ENCODE peak calls at places on chromosomes 5 and 9, in ten cellular contexts. F is heart left ventricle, J is psoas muscle, M is left lung, W is Panc1, G is OCI-LY7, Y is IMR-90, C is fibroblast of lung, X is HepG2, R is stomach. K is an unnamed sample. For H3K4me1, the result is how much of the 10 kb centered on the place peaks cover.

GRCh38 chr5:59173568-59173967 is 590.7 kb downstream of the RAB3C start:
- DNase-seq in F (no peak), J (no peak), M (no peak), W (no peak), G (no peak), Y (peak), C (no peak), X (no peak), R (no peak), K (no peak)

GRCh38 chr5:1545798-1546355 is 22.1 kb upstream of the LPCAT1 start:
- DNase-seq in F (no peak), J (no peak), M (no peak), W (no peak), G (no peak), Y (no peak), C (peak), X (no peak), R (no peak), K (no peak)

GRCh38 chr9:136014147-136014927 is 53.2 kb upstream of the UBAC1 start:
- DNase-seq in F (no peak), J (peak), M (no peak), W (no peak), G (no peak), Y (no peak), C (no peak), X (no peak), R (no peak), K (no peak)

GRCh38 chr5:80291776-80292175 is 28.0 kb upstream of the SPZ1 start:
- DNase-seq in F (no peak), J (no peak), M (no peak), W (no peak), G (no peak), Y (no peak), C (no peak), X (no peak), R (no peak), K (no peak)

GRCh38 chr5:27308151-27308550 is 269.8 kb upstream of the CDH9 start:
- DNase-seq in F (no peak), J (no peak), M (no peak), W (no peak), G (no peak), Y (peak), C (peak), X (no peak), R (no peak), K (no peak)

GRCh38 chr9:38178282-38178681 is 109.3 kb upstream of the SHB start:
- DNase-seq in F (no peak), J (no peak), M (no peak), W (no peak), G (no peak), Y (no peak), C (no peak), X (no peak), R (no peak), K (no peak)

GRCh38 chr5:44807269-44807668 is 1.5 kb upstream of the MRPS30 start:
- DNase-seq in F (no peak), J (no peak), M (no peak), W (no peak), G (no peak), Y (no peak), C (no peak), X (no peak), R (no peak), K (no peak)

GRCh38 chr9:4489919-4490704 is at the start of gene SLC1A1:
- DNase-seq in F (peak), J (peak), M (peak), W (no peak), G (no peak), Y (peak), C (peak), X (no peak), R (peak), K (peak)

GRCh38 chr9:112084334-112084733 is 90.8 kb downstream of the SUSD1 start:
- DNase-seq in F (no peak), J (no peak), M (no peak), W (no peak), G (no peak), Y (peak), C (no peak), X (no peak), R (no peak), K (no peak)

GRCh38 chr5:130109152-130109551 is 204.9 kb downstream of the CHSY3 start:
- DNase-seq in F (no peak), J (no peak), M (no peak), W (no peak), G (peak), Y (peak), C (peak), X (peak), R (no peak), K (no peak)

GRCh38 chr5:14402424-14402823 is 179.2 kb upstream of the OTULINL start:
- DNase-seq in F (no peak), J (no peak), M (no peak), W (no peak), G (no peak), Y (no peak), C (no peak), X (no peak), R (no peak), K (no peak)
- H3K4me1 ChIP-seq in F (under half), J (under half), M (under half), W (under half), G (under half), Y (under half), C (under half), X (under half), R (under half), K (under half)

DNA sequence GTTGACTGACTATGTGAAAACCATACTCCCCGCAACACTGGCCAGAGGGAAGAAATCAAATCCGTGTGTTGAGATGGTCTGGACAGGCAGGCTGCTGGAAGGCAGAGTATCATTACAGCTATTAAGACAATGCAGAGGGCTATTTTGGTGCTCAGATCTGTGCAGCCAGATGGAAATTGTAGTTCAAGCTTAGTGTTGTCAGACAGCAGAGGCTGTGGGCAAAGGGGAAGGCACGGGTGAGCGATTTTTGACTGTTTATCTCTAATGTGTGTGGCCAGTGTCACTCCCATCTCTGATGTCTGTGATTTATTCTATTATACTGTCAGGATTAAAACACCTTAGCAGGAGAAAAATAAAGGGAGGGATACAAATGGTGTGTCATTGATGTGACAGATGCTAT is 984.4 kb upstream of the WWC1 start:
- DNase-seq in F (no peak), J (no peak), M (no peak), W (no peak), G (no peak), Y (no peak), C (no peak), X (no peak), R (no peak), K (no peak)
- H3K4me1 ChIP-seq in F (under half), J (under half), M (under half), W (under half), G (under half), Y (under half), C (under half), X (under half), R (under half), K (under half)

DNA sequence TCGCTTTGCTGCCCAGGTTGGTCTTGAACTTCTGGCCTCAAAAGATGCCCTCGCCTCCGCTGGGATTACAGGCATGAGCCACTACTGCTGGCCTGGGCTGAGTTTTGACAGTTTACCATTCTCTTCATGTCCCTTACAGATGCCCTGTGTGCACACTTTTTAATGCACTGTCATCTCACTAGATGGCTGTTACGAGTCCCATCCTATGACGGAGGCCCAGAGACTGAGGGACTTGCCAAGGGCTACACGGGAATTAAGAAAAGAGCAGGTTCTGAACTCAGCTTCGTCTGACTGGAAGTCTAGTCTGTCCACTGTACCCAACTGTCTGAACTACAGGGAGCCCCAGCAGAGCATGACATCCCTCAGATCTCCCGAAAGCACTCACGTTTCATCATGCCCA is 63.9 kb downstream of the ARHGEF37 start:
- DNase-seq in F (no peak), J (no peak), M (no peak), W (no peak), G (peak), Y (no peak), C (no peak), X (no peak), R (no peak), K (no peak)
- H3K4me1 ChIP-seq in F (under half), J (under half), M (under half), W (under half), G (half or more), Y (under half), C (under half), X (under half), R (under half), K (under half)

GRCh38 chr9:133168432-133168831 is 4.7 kb upstream of the GBGT1 start:
- DNase-seq in F (no peak), J (no peak), M (no peak), W (peak), G (no peak), Y (no peak), C (no peak), X (no peak), R (no peak), K (no peak)

GRCh38 chr9:133166392-133166791 is 2.7 kb upstream of the GBGT1 start:
- DNase-seq in F (no peak), J (no peak), M (no peak), W (no peak), G (no peak), Y (no peak), C (no peak), X (no peak), R (no peak), K (no peak)

GRCh38 chr9:133167096-133167695 is 3.5 kb upstream of the GBGT1 start:
- DNase-seq in F (no peak), J (no peak), M (no peak), W (no peak), G (no peak), Y (no peak), C (no peak), X (no peak), R (no peak), K (no peak)

GRCh38 chr9:133169102-133169501 is 5.4 kb upstream of the GBGT1 start:
- DNase-seq in F (no peak), J (no peak), M (no peak), W (no peak), G (no peak), Y (no peak), C (no peak), X (no peak), R (no peak), K (no peak)

GRCh38 chr9:133167769-133168168 is 4.1 kb upstream of the GBGT1 start:
- DNase-seq in F (no peak), J (no peak), M (no peak), W (no peak), G (no peak), Y (no peak), C (no peak), X (no peak), R (no peak), K (no peak)
- H3K4me1 ChIP-seq in F (under half), J (under half), M (under half), W (under half), G (under half), Y (under half), C (under half), X (under half), R (under half), K (under half)

GRCh38 chr5:92022414-92022813 is 639.3 kb upstream of the ARRDC3 start:
- DNase-seq in F (no peak), J (no peak), M (no peak), W (no peak), G (no peak), Y (no peak), C (no peak), X (no peak), R (no peak), K (no peak)

GRCh38 chr5:92017786-92018185 is 634.7 kb upstream of the ARRDC3 start:
- DNase-seq in F (no peak), J (no peak), M (no peak), W (peak), G (no peak), Y (peak), C (peak), X (no peak), R (no peak), K (no peak)

GRCh38 chr5:92019376-92019990 is 636.4 kb upstream of the ARRDC3 start:
- DNase-seq in F (no peak), J (no peak), M (no peak), W (no peak), G (no peak), Y (peak), C (peak), X (no peak), R (no peak), K (no peak)
- H3K4me1 ChIP-seq in F (under half), J (under half), M (under half), W (under half), G (under half), Y (under half), C (under half), X (under half), R (under half), K (under half)

GRCh38 chr5:150182774-150183173 is 7.1 kb upstream of the SLC6A7 start:
- DNase-seq in F (no peak), J (no peak), M (no peak), W (no peak), G (no peak), Y (no peak), C (no peak), X (no peak), R (no peak), K (no peak)

GRCh38 chr5:150181766-150182545 is 7.9 kb upstream of the SLC6A7 start:
- DNase-seq in F (no peak), J (no peak), M (no peak), W (no peak), G (no peak), Y (peak), C (peak), X (no peak), R (no peak), K (no peak)

GRCh38 chr5:150180241-150181027 is 9.4 kb upstream of the SLC6A7 start:
- DNase-seq in F (peak), J (peak), M (peak), W (no peak), G (no peak), Y (peak), C (peak), X (no peak), R (no peak), K (no peak)

GRCh38 chr5:150179221-150179620 is 10.6 kb upstream of the SLC6A7 start:
- DNase-seq in F (no peak), J (no peak), M (no peak), W (no peak), G (no peak), Y (no peak), C (no peak), X (no peak), R (no peak), K (no peak)

DNA sequence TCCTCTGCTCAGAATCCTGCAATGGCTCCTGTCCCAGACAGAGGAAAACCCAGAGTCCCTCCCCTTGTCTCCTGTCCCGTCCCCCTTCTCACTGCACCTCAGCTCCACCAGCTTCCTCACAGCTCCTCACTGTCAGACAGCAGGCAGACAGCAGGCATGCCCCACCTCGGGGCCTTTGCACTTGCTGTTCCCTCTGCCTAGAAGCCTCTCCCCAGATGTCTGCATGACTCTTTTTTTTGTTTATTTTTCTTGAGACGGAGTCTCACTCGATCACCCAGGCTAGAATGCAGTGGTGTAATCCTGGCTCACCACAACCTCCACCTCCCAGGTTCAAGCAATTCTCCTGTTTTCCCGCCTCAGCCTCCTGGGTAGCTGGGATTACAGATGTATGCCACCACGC is 8.8 kb upstream of the SLC6A7 start:
- DNase-seq in F (no peak), J (no peak), M (no peak), W (no peak), G (no peak), Y (peak), C (peak), X (no peak), R (no peak), K (no peak)
- H3K4me1 ChIP-seq in F (under half), J (under half), M (under half), W (under half), G (under half), Y (under half), C (under half), X (under half), R (under half), K (under half)